ENCODE peak calls at places on chromosomes 7 and 10, in seven cellular contexts. One of them, this sample, is unnamed.

GRCh38 chr7:152443586-152443985 is 7.8 kb upstream of the KMT2C start:
- DNase-seq in glutamatergic neuron: no peak
- DNase-seq in GDM1: no peak
- DNase-seq in NCI-H510A treated with DMSO at 0.1 percent for 48 hours: no peak
- DNase-seq in Calu3: no peak
- DNase-seq in activated gamma-delta T cell treated with anti-CD3 and anti-CD28 coated beads, Interleukin-2, amount 50 U/mL, for 16 hours: no peak
- DNase-seq in stimulated activated CD8-positive, alpha-beta memory T cell treated with anti-CD3 and anti-CD28 coated beads, Interleukin-2, amount 100 ng/mL, for 1 hour: no peak
- DNase-seq in this sample: no peak

GRCh38 chr10:7622969-7623368 is 43.8 kb downstream of the ITIH5 start:
- DNase-seq in stimulated activated CD8-positive, alpha-beta memory T cell treated with anti-CD3 and anti-CD28 coated beads, Interleukin-2, amount 100 ng/mL, for 1 hour: no peak
- DNase-seq in GDM1: no peak
- DNase-seq in NCI-H510A treated with DMSO at 0.1 percent for 48 hours: no peak
- DNase-seq in glutamatergic neuron: no peak
- DNase-seq in activated gamma-delta T cell treated with anti-CD3 and anti-CD28 coated beads, Interleukin-2, amount 50 U/mL, for 16 hours: no peak
- DNase-seq in Calu3: no peak
- DNase-seq in this sample: peak

GRCh38 chr10:48788551-48788950 is 103.9 kb downstream of the WDFY4 start:
- DNase-seq in glutamatergic neuron: no peak
- DNase-seq in stimulated activated CD8-positive, alpha-beta memory T cell treated with anti-CD3 and anti-CD28 coated beads, Interleukin-2, amount 100 ng/mL, for 1 hour: no peak
- DNase-seq in NCI-H510A treated with DMSO at 0.1 percent for 48 hours: no peak
- DNase-seq in GDM1: no peak
- DNase-seq in activated gamma-delta T cell treated with anti-CD3 and anti-CD28 coated beads, Interleukin-2, amount 50 U/mL, for 16 hours: no peak
- DNase-seq in Calu3: no peak
- DNase-seq in this sample: no peak

GRCh38 chr10:13977861-13978843 is 352.6 kb downstream of the FRMD4A start:
- DNase-seq in Calu3: no peak
- DNase-seq in stimulated activated CD8-positive, alpha-beta memory T cell treated with anti-CD3 and anti-CD28 coated beads, Interleukin-2, amount 100 ng/mL, for 1 hour: no peak
- DNase-seq in GDM1: no peak
- DNase-seq in glutamatergic neuron: no peak
- DNase-seq in activated gamma-delta T cell treated with anti-CD3 and anti-CD28 coated beads, Interleukin-2, amount 50 U/mL, for 16 hours: no peak
- DNase-seq in NCI-H510A treated with DMSO at 0.1 percent for 48 hours: no peak
- DNase-seq in this sample: no peak

GRCh38 chr10:94218496-94219183 is 144.1 kb downstream of the NOC3L start:
- DNase-seq in Calu3: no peak
- DNase-seq in stimulated activated CD8-positive, alpha-beta memory T cell treated with anti-CD3 and anti-CD28 coated beads, Interleukin-2, amount 100 ng/mL, for 1 hour: no peak
- DNase-seq in glutamatergic neuron: no peak
- DNase-seq in GDM1: no peak
- DNase-seq in NCI-H510A treated with DMSO at 0.1 percent for 48 hours: no peak
- DNase-seq in activated gamma-delta T cell treated with anti-CD3 and anti-CD28 coated beads, Interleukin-2, amount 50 U/mL, for 16 hours: no peak
- DNase-seq in this sample: no peak

GRCh38 chr7:152896217-152896616 is 136.7 kb downstream of the ACTR3B start:
- DNase-seq in stimulated activated CD8-positive, alpha-beta memory T cell treated with anti-CD3 and anti-CD28 coated beads, Interleukin-2, amount 100 ng/mL, for 1 hour: no peak
- DNase-seq in GDM1: no peak
- DNase-seq in NCI-H510A treated with DMSO at 0.1 percent for 48 hours: no peak
- DNase-seq in Calu3: no peak
- DNase-seq in activated gamma-delta T cell treated with anti-CD3 and anti-CD28 coated beads, Interleukin-2, amount 50 U/mL, for 16 hours: no peak
- DNase-seq in glutamatergic neuron: no peak
- DNase-seq in this sample: no peak

GRCh38 chr7:132991615-132992587 is 90.0 kb downstream of the CHCHD3 start:
- DNase-seq in GDM1: no peak
- DNase-seq in glutamatergic neuron: no peak
- DNase-seq in activated gamma-delta T cell treated with anti-CD3 and anti-CD28 coated beads, Interleukin-2, amount 50 U/mL, for 16 hours: no peak
- DNase-seq in Calu3: no peak
- DNase-seq in NCI-H510A treated with DMSO at 0.1 percent for 48 hours: no peak
- DNase-seq in stimulated activated CD8-positive, alpha-beta memory T cell treated with anti-CD3 and anti-CD28 coated beads, Interleukin-2, amount 100 ng/mL, for 1 hour: no peak
- DNase-seq in this sample: peak

GRCh38 chr10:95247200-95247880 is 43.5 kb downstream of the PDLIM1 start:
- DNase-seq in NCI-H510A treated with DMSO at 0.1 percent for 48 hours: no peak
- DNase-seq in glutamatergic neuron: no peak
- DNase-seq in activated gamma-delta T cell treated with anti-CD3 and anti-CD28 coated beads, Interleukin-2, amount 50 U/mL, for 16 hours: no peak
- DNase-seq in Calu3: no peak
- DNase-seq in stimulated activated CD8-positive, alpha-beta memory T cell treated with anti-CD3 and anti-CD28 coated beads, Interleukin-2, amount 100 ng/mL, for 1 hour: no peak
- DNase-seq in GDM1: no peak
- DNase-seq in this sample: no peak

GRCh38 chr7:130277763-130278643 is 11.3 kb downstream of the CPA2 start:
- DNase-seq in stimulated activated CD8-positive, alpha-beta memory T cell treated with anti-CD3 and anti-CD28 coated beads, Interleukin-2, amount 100 ng/mL, for 1 hour: no peak
- DNase-seq in Calu3: peak
- DNase-seq in GDM1: no peak
- DNase-seq in NCI-H510A treated with DMSO at 0.1 percent for 48 hours: peak
- DNase-seq in glutamatergic neuron: peak
- DNase-seq in activated gamma-delta T cell treated with anti-CD3 and anti-CD28 coated beads, Interleukin-2, amount 50 U/mL, for 16 hours: no peak
- DNase-seq in this sample: peak

GRCh38 chr10:3774814-3775670 is 10.0 kb downstream of the KLF6 start:
- DNase-seq in activated gamma-delta T cell treated with anti-CD3 and anti-CD28 coated beads, Interleukin-2, amount 50 U/mL, for 16 hours: no peak
- DNase-seq in Calu3: peak
- DNase-seq in GDM1: no peak
- DNase-seq in NCI-H510A treated with DMSO at 0.1 percent for 48 hours: no peak
- DNase-seq in stimulated activated CD8-positive, alpha-beta memory T cell treated with anti-CD3 and anti-CD28 coated beads, Interleukin-2, amount 100 ng/mL, for 1 hour: no peak
- DNase-seq in glutamatergic neuron: no peak
- DNase-seq in this sample: no peak

GRCh38 chr7:89623018-89623672 is 531.1 kb upstream of the STEAP1 start:
- DNase-seq in GDM1: peak
- DNase-seq in activated gamma-delta T cell treated with anti-CD3 and anti-CD28 coated beads, Interleukin-2, amount 50 U/mL, for 16 hours: no peak
- DNase-seq in NCI-H510A treated with DMSO at 0.1 percent for 48 hours: peak
- DNase-seq in stimulated activated CD8-positive, alpha-beta memory T cell treated with anti-CD3 and anti-CD28 coated beads, Interleukin-2, amount 100 ng/mL, for 1 hour: no peak
- DNase-seq in Calu3: peak
- DNase-seq in glutamatergic neuron: no peak
- DNase-seq in this sample: peak

GRCh38 chr10:24645784-24646183 is 77.9 kb downstream of the ARHGAP21 start:
- DNase-seq in GDM1: no peak
- DNase-seq in NCI-H510A treated with DMSO at 0.1 percent for 48 hours: no peak
- DNase-seq in glutamatergic neuron: no peak
- DNase-seq in stimulated activated CD8-positive, alpha-beta memory T cell treated with anti-CD3 and anti-CD28 coated beads, Interleukin-2, amount 100 ng/mL, for 1 hour: no peak
- DNase-seq in Calu3: no peak
- DNase-seq in activated gamma-delta T cell treated with anti-CD3 and anti-CD28 coated beads, Interleukin-2, amount 50 U/mL, for 16 hours: no peak
- DNase-seq in this sample: no peak

GRCh38 chr10:70849582-70850016 is 33.9 kb downstream of the SGPL1 start:
- DNase-seq in Calu3: no peak
- DNase-seq in activated gamma-delta T cell treated with anti-CD3 and anti-CD28 coated beads, Interleukin-2, amount 50 U/mL, for 16 hours: no peak
- DNase-seq in NCI-H510A treated with DMSO at 0.1 percent for 48 hours: no peak
- DNase-seq in glutamatergic neuron: no peak
- DNase-seq in stimulated activated CD8-positive, alpha-beta memory T cell treated with anti-CD3 and anti-CD28 coated beads, Interleukin-2, amount 100 ng/mL, for 1 hour: no peak
- DNase-seq in GDM1: no peak
- DNase-seq in this sample: no peak